ENCODE peak calls at places on chromosome 19, in seven cellular contexts. E, L, Y, B, C, W and G are unnamed samples.

GRCh38 chr19:7602240-7602934 is 6.7 kb downstream of the CAMSAP3 start:
- ATAC-seq in E (peak; percentile 2), L (no peak), Y (no peak), B (no peak), C (no peak), W (no peak), G (no peak)

GRCh38 chr19:53915000-53915399 is 5.9 kb downstream of the CACNG7 start:
- ATAC-seq in E (no peak), L (no peak), Y (no peak), B (no peak), C (no peak), W (no peak), G (no peak)

GRCh38 chr19:57708641-57709354 is at the start of gene ZNF154:
- ATAC-seq in E (peak; percentile 54), L (peak; percentile 83), Y (peak; percentile 82), B (peak; percentile 57), C (peak; percentile 87), W (peak; percentile 22), G (peak; percentile 86)

GRCh38 chr19:2123682-2124387 is 27.1 kb downstream of the IZUMO4 start:
- ATAC-seq in E (no peak), L (no peak), Y (peak; percentile 15), B (no peak), C (no peak), W (no peak), G (no peak)

GRCh38 chr19:33441277-33441699 is 67.8 kb downstream of the CEBPG start:
- ATAC-seq in E (no peak), L (peak; percentile 46), Y (no peak), B (no peak), C (no peak), W (no peak), G (peak; percentile 47)

GRCh38 chr19:14561249-14561648 is 10.6 kb downstream of the NDUFB7 start:
- ATAC-seq in E (peak; percentile 38), L (no peak), Y (no peak), B (no peak), C (no peak), W (no peak), G (no peak)

GRCh38 chr19:48492925-48493717 is 18.5 kb downstream of the LMTK3 start:
- ATAC-seq in E (peak; percentile 89), L (peak; percentile 71), Y (peak; percentile 76), B (peak; percentile 69), C (peak; percentile 75), W (peak; percentile 92), G (peak; percentile 79)

GRCh38 chr19:1164684-1165531 is 9.2 kb downstream of the SBNO2 start:
- ATAC-seq in E (no peak), L (no peak), Y (no peak), B (no peak), C (no peak), W (no peak), G (peak; percentile 8)

GRCh38 chr19:28883241-28883693 is 329.7 kb downstream of the UQCRFS1 start:
- ATAC-seq in E (no peak), L (no peak), Y (no peak), B (no peak), C (no peak), W (peak; percentile 92), G (no peak)

GRCh38 chr19:18941628-18942354 is 774 bp upstream of the HOMER3 start:
- ATAC-seq in E (no peak), L (no peak), Y (no peak), B (no peak), C (no peak), W (peak; percentile 27), G (no peak)

GRCh38 chr19:4303778-4304508 is 455 bp upstream of the FSD1 start:
- ATAC-seq in E (no peak), L (no peak), Y (no peak), B (no peak), C (no peak), W (no peak), G (peak; percentile 34)

GRCh38 chr19:19821366-19822147 is at the start of gene ZNF506:
- ATAC-seq in E (peak; percentile 100), L (peak; percentile 87), Y (peak; percentile 85), B (peak; percentile 88), C (peak; percentile 91), W (peak; percentile 99), G (peak; percentile 84)

GRCh38 chr19:38538793-38539528 is 78.8 kb downstream of the MAP4K1 start:
- ATAC-seq in E (no peak), L (peak; percentile 94), Y (peak; percentile 95), B (peak; percentile 90), C (peak; percentile 93), W (no peak), G (peak; percentile 95)

GRCh38 chr19:9934132-9934950 is 2.0 kb downstream of the OLFM2 start:
- ATAC-seq in E (peak; percentile 92), L (peak; percentile 45), Y (peak; percentile 76), B (peak; percentile 62), C (peak; percentile 74), W (peak; percentile 89), G (peak; percentile 79)

GRCh38 chr19:17796838-17797168 is 1.9 kb downstream of the B3GNT3 start:
- ATAC-seq in E (no peak), L (no peak), Y (no peak), B (no peak), C (no peak), W (no peak), G (no peak)

GRCh38 chr19:34962945-34963530 is 991 bp downstream of the ZNF792 start:
- ATAC-seq in E (no peak), L (no peak), Y (peak; percentile 16), B (peak; percentile 5), C (peak; percentile 15), W (peak; percentile 27), G (peak; percentile 20)